ENCODE peak calls at places on chromosomes 4 and X, in six cellular contexts. Y is fibroblast of the conjunctiva; R is GM06990; W is naive thymus-derived CD8-positive, alpha-beta T cell; K is neuronal stem cell; H is pulmonary artery endothelial cell. N is an unnamed sample.

GRCh38 chr4:40710484-40711269 is 39.1 kb upstream of the NSUN7 start:
- DNase-seq in Y (peak), R (no peak), W (no peak), K (no peak), H (no peak), N (no peak)

GRCh38 chr4:128471576-128471975 is 184.0 kb upstream of the PGRMC2 start:
- DNase-seq in Y (no peak), R (no peak), W (no peak), K (no peak), H (no peak), N (no peak)

GRCh38 chr4:165439981-165440380 is 61.2 kb downstream of the CPE start:
- DNase-seq in Y (no peak), R (no peak), W (no peak), K (no peak), H (no peak), N (no peak)

GRCh38 chr4:77163636-77164035 is 6.6 kb downstream of the CCNG2 start:
- DNase-seq in Y (no peak), R (no peak), W (no peak), K (no peak), H (no peak), N (no peak)

GRCh38 chr4:33171873-33172550 is 2451.8 kb downstream of the PCDH7 start:
- DNase-seq in Y (peak), R (no peak), W (no peak), K (no peak), H (no peak), N (no peak)

GRCh38 chr4:111722321-111722720 is 422.9 kb upstream of the FAM241A start:
- DNase-seq in Y (no peak), R (no peak), W (no peak), K (no peak), H (no peak), N (no peak)

GRCh38 chr4:42965326-42965725 is 72.8 kb downstream of the GRXCR1 start:
- DNase-seq in Y (no peak), R (no peak), W (no peak), K (no peak), H (no peak), N (no peak)

GRCh38 chrX:85503258-85504158 is 124.0 kb upstream of the POF1B start:
- DNase-seq in Y (no peak), R (no peak), W (no peak), K (no peak), H (no peak), N (no peak)

GRCh38 chr4:175784986-175785525 is 27.0 kb downstream of the GPM6A start:
- DNase-seq in Y (no peak), R (no peak), W (no peak), K (no peak), H (no peak), N (no peak)